ENCODE peak calls at places on chromosomes 4 and X, in four cellular contexts. B, V, L and M are unnamed samples.

GRCh38 chr4:165634766-165635165 is 238.3 kb upstream of the TLL1 start:
- DNase-seq in V (no peak), L (no peak), B (no peak), M (no peak)

GRCh38 chrX:35726176-35726575 is 72.0 kb upstream of the MAGEB16 start:
- DNase-seq in B (peak; percentile 1), L (no peak), V (no peak), M (no peak)

GRCh38 chr4:184170996-184171395 is 46.7 kb downstream of the ENPP6 start:
- DNase-seq in L (peak; percentile 32), V (no peak), B (peak; percentile 54), M (no peak)

GRCh38 chr4:48904101-48904500 is 2.5 kb downstream of the OCIAD2 start:
- DNase-seq in L (no peak), B (no peak), V (no peak), M (no peak)

GRCh38 chr4:185318679-185319078 is 77.0 kb downstream of the LRP2BP start:
- DNase-seq in L (no peak), V (no peak), B (no peak), M (no peak)

GRCh38 chr4:41820473-41820872 is 71.9 kb upstream of the PHOX2B start:
- DNase-seq in B (no peak), L (no peak), V (no peak), M (no peak)

GRCh38 chr4:80219301-80220025 is 22.2 kb downstream of the PRDM8 start:
- DNase-seq in V (no peak), L (no peak), B (no peak), M (no peak)

GRCh38 chr4:73620115-73620792 is at the start of gene RASSF6:
- DNase-seq in B (no peak), L (no peak), V (peak; percentile 21), M (peak; percentile 90)

GRCh38 chr4:101419324-101420135 is 72.2 kb upstream of the PPP3CA start:
- DNase-seq in L (no peak), B (no peak), V (no peak), M (peak; percentile 59)

GRCh38 chrX:55389376-55389775 is 62.6 kb upstream of the MAGEH1 start:
- DNase-seq in L (no peak), B (no peak), V (no peak), M (no peak)

GRCh38 chr4:7503597-7503996 is 68.9 kb upstream of the PSAPL1 start:
- DNase-seq in L (no peak), V (no peak), B (no peak), M (no peak)

GRCh38 chr4:139817657-139818452 is 152.2 kb downstream of the MGST2 start:
- DNase-seq in B (no peak), V (no peak), L (peak; percentile 58), M (no peak)

GRCh38 chrX:20026278-20026677 is 35.4 kb upstream of the BCLAF3 start:
- DNase-seq in L (no peak), V (no peak), B (peak; percentile 2), M (no peak)

GRCh38 chr4:81069706-81070331 is 39.3 kb downstream of the BMP3 start:
- DNase-seq in V (peak; percentile 31), L (peak; percentile 29), B (peak; percentile 89), M (peak; percentile 73)

GRCh38 chrX:118971552-118971951 is 2.9 kb upstream of the LONRF3 start:
- DNase-seq in B (no peak), L (no peak), V (no peak), M (no peak)
- H3K27me3 ChIP-seq in B (peaks cover 18% of the 10 kb centered on the region), L (peaks cover 20% of the 10 kb centered on the region), V (no peaks in the 10 kb centered on the region), M (peaks cover 7% of the 10 kb centered on the region)

DNA sequence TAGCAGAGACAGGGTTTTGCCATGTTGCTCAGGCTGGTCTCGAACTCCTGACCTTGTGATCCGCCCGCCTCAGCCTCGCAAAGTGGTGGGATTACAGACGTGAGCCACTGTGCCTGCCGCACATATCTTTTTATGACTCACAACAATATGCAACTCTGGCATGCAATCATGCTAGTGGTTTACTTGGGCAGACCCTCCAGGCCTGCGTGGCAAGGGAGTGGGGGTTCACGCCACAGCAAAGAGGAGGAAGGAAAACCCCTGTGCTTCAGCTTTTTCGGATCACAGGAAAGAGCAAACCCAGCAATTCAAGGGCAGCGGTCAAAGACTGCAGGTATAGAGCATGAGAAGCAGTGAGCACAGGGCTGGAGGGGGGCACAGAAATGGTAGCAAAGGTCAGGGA is 48.3 kb upstream of the CD99 start:
- DNase-seq in L (no peak), V (no peak), B (peak; percentile 6), M (no peak)
- H3K36me3 ChIP-seq in L (peaks cover 22% of the 10 kb centered on the region), V (no peaks in the 10 kb centered on the region), B (no peaks in the 10 kb centered on the region), M (no peaks in the 10 kb centered on the region)

GRCh38 chr4:100095729-100096595 is 94.3 kb downstream of the DDIT4L start:
- DNase-seq in L (peak; percentile 61), V (peak; percentile 67), B (peak; percentile 67), M (peak; percentile 32)
- H3K4me3 ChIP-seq in L (no peak overlapping the region), V (no peak overlapping the region), B (no peak overlapping the region), M (no peak overlapping the region)

GRCh38 chr4:108170729-108171540 is 2.2 kb upstream of the LEF1 start:
- DNase-seq in V (no peak), B (no peak), L (no peak), M (no peak)

GRCh38 chr4:108172231-108172779 is 3.6 kb upstream of the LEF1 start:
- DNase-seq in B (no peak), V (no peak), L (no peak), M (no peak)

GRCh38 chr4:108173599-108174057 is 4.9 kb upstream of the LEF1 start:
- DNase-seq in V (no peak), B (no peak), L (no peak), M (no peak)

GRCh38 chr4:108172780-108173598 is 4.3 kb upstream of the LEF1 start:
- DNase-seq in B (no peak), L (peak; percentile 32), V (no peak), M (peak; percentile 40)

DNA sequence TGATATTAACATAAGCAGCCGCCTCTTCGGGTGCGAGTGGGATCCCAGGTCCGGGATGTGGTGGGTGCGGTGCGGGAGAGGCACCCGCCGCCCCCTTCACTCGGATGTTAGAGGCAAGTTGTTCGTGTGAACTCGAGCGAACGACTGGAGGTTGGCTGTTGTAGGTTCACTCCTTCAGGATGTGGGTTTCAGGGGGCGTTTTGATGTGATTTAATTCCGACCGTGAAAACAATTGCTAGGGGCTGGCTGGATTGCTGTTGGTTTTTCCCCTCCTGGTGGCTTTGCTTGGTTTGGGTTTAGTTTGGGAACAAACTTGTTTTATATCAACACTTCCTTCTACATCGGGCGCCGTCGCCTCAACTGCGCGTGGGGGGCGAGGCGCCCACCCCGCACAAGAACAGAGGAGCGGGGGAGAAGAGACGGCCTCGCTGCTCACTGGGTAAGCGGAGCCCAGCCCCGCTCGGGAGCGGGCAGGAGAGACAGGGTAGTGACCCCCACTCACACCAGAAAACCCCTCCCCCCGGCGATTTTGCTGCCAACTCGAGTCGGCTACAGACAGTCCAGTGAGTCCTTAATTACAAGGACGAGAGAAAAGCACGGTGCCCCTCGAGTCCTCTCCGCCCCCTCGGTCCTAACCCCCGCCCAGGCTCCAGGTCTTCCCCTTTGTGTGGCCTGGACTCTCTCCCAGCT is 3.0 kb upstream of the LEF1 start:
- DNase-seq in L (no peak), V (no peak), B (no peak), M (no peak)
- H3K27me3 ChIP-seq in L (peaks cover 82% of the 10 kb centered on the region), V (no peaks in the 10 kb centered on the region), B (peaks cover 49% of the 10 kb centered on the region), M (peaks cover 59% of the 10 kb centered on the region)

DNA sequence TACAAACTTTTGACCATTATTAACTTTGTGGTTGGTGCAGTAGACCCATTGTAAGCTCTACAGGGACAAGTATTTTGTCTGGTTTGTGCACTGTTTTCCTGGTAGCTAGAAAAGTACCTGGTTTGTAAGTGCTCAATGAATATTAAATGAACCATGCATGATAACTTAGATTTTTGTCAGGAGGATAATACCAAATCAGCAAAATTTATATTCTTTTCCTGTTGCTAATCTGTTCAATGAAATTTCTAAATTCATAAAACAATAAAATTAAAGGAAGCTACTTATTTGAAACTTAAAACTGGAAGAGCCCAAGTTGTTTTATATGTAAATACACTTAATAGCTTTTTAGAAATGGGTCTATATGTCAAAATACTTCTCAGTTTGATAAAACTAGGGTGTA is 17.6 kb downstream of the HSPA4L start:
- DNase-seq in B (no peak), L (no peak), V (no peak), M (no peak)
- H3K36me3 ChIP-seq in B (no peaks in the 10 kb centered on the region), L (peaks cover 61% of the 10 kb centered on the region), V (no peaks in the 10 kb centered on the region), M (no peaks in the 10 kb centered on the region)

GRCh38 chr4:153151535-153152452 is 52.4 kb upstream of the TRIM2 start:
- DNase-seq in L (no peak), V (peak; percentile 55), B (peak; percentile 55), M (peak; percentile 91)
- H3K4me3 ChIP-seq in L (no peak overlapping the region), V (no peak overlapping the region), B (no peak overlapping the region), M (peak overlapping the region; percentile 45)